ENCODE peak calls at places on chromosome 1, in six cellular contexts. W, H, Y, P, E and R are unnamed samples.

GRCh38 chr1:18479484-18479883 is 1.2 kb upstream of the KLHDC7A start:
- DNase-seq in W (no peak), H (no peak), Y (no peak), P (no peak), E (no peak), R (no peak)

GRCh38 chr1:152013664-152014237 is 20.1 kb upstream of the S100A10 start:
- DNase-seq in W (peak; percentile 51), H (no peak), Y (no peak), P (no peak), E (peak; percentile 56), R (peak; percentile 80)

GRCh38 chr1:206967096-206967851 is 3.0 kb downstream of the FCAMR start:
- DNase-seq in W (peak; percentile 71), H (no peak), Y (no peak), P (no peak), E (peak; percentile 29), R (peak; percentile 46)

GRCh38 chr1:76068953-76069561 is 5.5 kb upstream of the ST6GALNAC3 start:
- DNase-seq in W (no peak), H (no peak), Y (no peak), P (no peak), E (no peak), R (no peak)

GRCh38 chr1:42944207-42944928 is 14.3 kb downstream of the SLC2A1 start:
- DNase-seq in W (peak; percentile 78), H (no peak), Y (no peak), P (no peak), E (no peak), R (no peak)

GRCh38 chr1:187262731-187263130 is 434.0 kb downstream of the PLA2G4A start:
- DNase-seq in W (no peak), H (no peak), Y (no peak), P (no peak), E (no peak), R (no peak)

GRCh38 chr1:225882699-225883615 is 777 bp upstream of the TMEM63A start:
- DNase-seq in W (peak; percentile 23), H (peak; percentile 31), Y (peak; percentile 50), P (peak; percentile 60), E (peak; percentile 23), R (peak; percentile 39)

GRCh38 chr1:195740862-195741261 is 867.4 kb downstream of the KCNT2 start:
- DNase-seq in W (no peak), H (no peak), Y (no peak), P (no peak), E (peak; percentile 64), R (no peak)

GRCh38 chr1:153805042-153805745 is 30.0 kb downstream of the SLC27A3 start:
- DNase-seq in W (peak; percentile 89), H (peak; percentile 37), Y (no peak), P (peak; percentile 37), E (peak; percentile 92), R (peak; percentile 62)

GRCh38 chr1:111769517-111770146 is 13.9 kb downstream of the DDX20 start:
- DNase-seq in W (peak; percentile 60), H (peak; percentile 28), Y (no peak), P (peak; percentile 18), E (peak; percentile 78), R (peak; percentile 88)

GRCh38 chr1:153313288-153313687 is 536 bp upstream of the PGLYRP3 start:
- DNase-seq in W (no peak), H (no peak), Y (no peak), P (no peak), E (no peak), R (no peak)

GRCh38 chr1:26070808-26071342 is 3.4 kb upstream of the TRIM63 start:
- DNase-seq in W (no peak), H (no peak), Y (no peak), P (no peak), E (no peak), R (no peak)

GRCh38 chr1:26072305-26072704 is 4.9 kb upstream of the TRIM63 start:
- DNase-seq in W (no peak), H (no peak), Y (no peak), P (no peak), E (no peak), R (no peak)

GRCh38 chr1:26066857-26067256 is 573 bp downstream of the TRIM63 start:
- DNase-seq in W (no peak), H (no peak), Y (no peak), P (no peak), E (no peak), R (no peak)

GRCh38 chr1:26067432-26067911 is at the start of gene TRIM63:
- DNase-seq in W (no peak), H (no peak), Y (no peak), P (no peak), E (no peak), R (no peak)

DNA sequence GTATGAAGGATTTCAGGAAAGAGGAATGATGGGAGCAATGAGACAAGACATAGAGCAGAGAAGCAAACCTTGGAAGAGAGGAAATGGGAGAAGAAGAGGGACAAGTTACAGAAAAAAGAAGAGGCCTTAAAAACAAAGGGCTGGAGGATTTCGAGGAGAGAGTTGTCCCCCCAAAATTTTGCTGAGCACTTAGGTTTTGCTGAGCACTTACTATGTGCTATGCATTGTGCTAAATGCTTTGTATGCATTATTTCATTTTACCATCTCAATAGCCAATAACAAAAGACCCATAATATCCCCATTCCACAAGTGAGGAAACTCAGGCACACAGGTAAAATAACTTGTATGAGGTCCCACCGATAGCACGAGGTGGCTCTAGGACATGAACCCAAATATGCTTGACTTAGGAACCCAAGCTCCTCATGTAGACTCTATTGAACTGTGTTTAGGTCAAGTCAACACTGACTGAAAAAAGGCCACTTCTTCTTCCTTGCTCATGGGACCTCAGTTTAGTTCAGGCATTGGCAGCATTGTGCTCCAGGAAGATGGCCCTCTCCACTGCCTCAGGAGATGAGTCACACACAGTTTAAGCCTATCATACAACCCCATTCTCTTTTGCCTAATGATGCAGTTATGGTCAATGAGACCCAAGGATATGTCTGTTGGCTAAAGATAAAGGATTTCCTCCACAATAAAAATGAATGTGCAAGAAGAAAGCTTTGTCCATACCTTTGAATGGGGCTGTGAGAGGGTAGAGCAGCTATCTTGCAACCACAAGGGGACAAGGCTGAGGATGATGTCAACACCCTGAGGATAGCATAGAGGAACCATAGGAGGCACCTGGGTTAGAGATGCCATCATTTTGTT is 2.7 kb upstream of the TRIM63 start:
- DNase-seq in W (no peak), H (no peak), Y (no peak), P (no peak), E (no peak), R (no peak)
- H3K4me3 ChIP-seq in W (no peak overlapping the region), H (no peak overlapping the region), Y (no peak overlapping the region), P (no peak overlapping the region), E (no peak overlapping the region), R (no peak overlapping the region)

GRCh38 chr1:108560430-108561144 is 687 bp downstream of the EEIG2 start:
- DNase-seq in W (peak; percentile 45), H (peak; percentile 21), Y (peak; percentile 34), P (no peak), E (peak; percentile 51), R (peak; percentile 63)
- TF ChIP-seq CTCF in W (no peak), H (no peak), Y (no peak), P (no peak), E (no peak), R (peak; percentile 32)

GRCh38 chr1:114345930-114346479 is 165.0 kb downstream of the TRIM33 start:
- DNase-seq in W (no peak), H (no peak), Y (peak; percentile 15), P (peak; percentile 18), E (no peak), R (peak; percentile 15)
- H3K4me3 ChIP-seq in W (peak overlapping the region; percentile 41), H (peak overlapping the region; percentile 47), Y (peak overlapping the region; percentile 71), P (peak overlapping the region; percentile 39), E (peak overlapping the region; percentile 49), R (peak overlapping the region; percentile 58)

GRCh38 chr1:94045465-94046056 is 75.4 kb downstream of the ABCA4 start:
- DNase-seq in W (peak; percentile 54), H (no peak), Y (peak; percentile 49), P (peak; percentile 93), E (peak; percentile 92), R (peak; percentile 100)

GRCh38 chr1:94050263-94050662 is 70.7 kb downstream of the ABCA4 start:
- DNase-seq in W (no peak), H (no peak), Y (no peak), P (no peak), E (peak; percentile 63), R (no peak)

GRCh38 chr1:94048413-94049164 is 72.4 kb downstream of the ABCA4 start:
- DNase-seq in W (no peak), H (no peak), Y (no peak), P (no peak), E (no peak), R (peak; percentile 79)

GRCh38 chr1:94049791-94050190 is 71.2 kb downstream of the ABCA4 start:
- DNase-seq in W (no peak), H (no peak), Y (no peak), P (no peak), E (no peak), R (no peak)

GRCh38 chr1:94047914-94048313 is 73.0 kb downstream of the ABCA4 start:
- DNase-seq in W (no peak), H (no peak), Y (no peak), P (no peak), E (no peak), R (no peak)
- TF ChIP-seq CTCF in W (no peak), H (no peak), Y (no peak), P (no peak), E (no peak), R (no peak)

GRCh38 chr1:59669752-59670312 is 144.9 kb upstream of the HOOK1 start:
- DNase-seq in W (no peak), H (no peak), Y (peak; percentile 52), P (no peak), E (peak; percentile 43), R (peak; percentile 91)

GRCh38 chr1:59672851-59673574 is 141.7 kb upstream of the HOOK1 start:
- DNase-seq in W (no peak), H (no peak), Y (no peak), P (peak; percentile 2), E (peak; percentile 81), R (peak; percentile 80)

GRCh38 chr1:59670662-59671061 is 144.1 kb upstream of the HOOK1 start:
- DNase-seq in W (no peak), H (no peak), Y (no peak), P (no peak), E (no peak), R (no peak)

GRCh38 chr1:59671953-59672305 is 142.8 kb upstream of the HOOK1 start:
- DNase-seq in W (no peak), H (no peak), Y (no peak), P (no peak), E (no peak), R (no peak)

DNA sequence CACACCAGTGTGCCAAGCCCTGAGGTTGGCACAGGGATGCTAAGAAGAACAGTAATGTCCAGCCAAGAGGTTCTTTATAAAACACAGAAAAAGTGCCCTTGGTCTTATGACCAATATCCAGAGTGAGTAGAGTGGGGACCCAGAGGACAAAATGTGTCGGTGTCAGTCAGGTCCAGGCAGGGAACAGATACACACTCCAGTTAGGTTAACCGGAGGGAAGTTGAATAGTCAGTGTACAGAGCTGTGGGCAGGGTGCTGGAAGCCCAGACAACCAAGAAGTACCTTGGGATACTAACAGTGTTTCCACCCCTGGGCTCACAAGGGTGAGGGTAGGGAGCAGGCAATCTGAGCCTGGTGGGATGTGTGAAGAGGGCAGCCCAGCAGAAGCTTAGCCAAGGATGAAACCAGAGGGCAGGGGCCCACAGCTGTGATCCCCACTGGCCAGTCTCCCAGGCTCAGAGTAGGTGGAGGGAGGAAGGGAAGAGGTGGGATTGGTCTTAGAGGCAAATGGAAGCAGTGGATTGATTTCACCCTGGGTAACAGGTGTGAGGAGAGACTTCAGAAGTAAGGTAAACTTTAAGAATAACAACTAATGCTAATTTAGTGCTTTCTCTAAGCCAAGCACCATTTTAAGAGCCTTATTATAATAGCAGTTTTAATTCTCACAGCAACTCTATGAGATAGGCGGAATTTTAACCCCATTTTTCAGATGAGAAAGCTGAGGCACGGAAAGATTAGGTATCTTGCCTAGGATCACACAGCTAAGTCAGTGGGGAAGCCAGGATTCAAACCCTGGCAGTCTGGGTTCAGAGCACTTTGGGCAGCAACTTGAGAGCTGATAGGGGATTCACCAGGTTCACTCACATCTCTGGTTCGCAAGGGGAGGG is 143.4 kb upstream of the HOOK1 start:
- DNase-seq in W (no peak), H (no peak), Y (no peak), P (no peak), E (no peak), R (no peak)
- H3K4me3 ChIP-seq in W (no peak overlapping the region), H (no peak overlapping the region), Y (no peak overlapping the region), P (no peak overlapping the region), E (no peak overlapping the region), R (no peak overlapping the region)